ENCODE peak calls at places on chromosomes 16 and 17, in four cellular contexts. U, E, V and X are unnamed samples.

GRCh38 chr16:89473791-89474414 is 16.5 kb downstream of the ANKRD11 start:
- DNase-seq in U (no peak), E (peak; percentile 50), V (no peak), X (no peak)

GRCh38 chr16:48201515-48202201 is 42.4 kb upstream of the LONP2 start:
- DNase-seq in U (no peak), E (no peak), V (no peak), X (peak; percentile 13)

GRCh38 chr16:25691519-25692091 is at the start of gene HS3ST4:
- DNase-seq in U (no peak), E (no peak), V (no peak), X (no peak)

GRCh38 chr17:36034127-36034526 is 16.4 kb upstream of the CCL23 start:
- DNase-seq in U (no peak), E (no peak), V (no peak), X (no peak)

GRCh38 chr17:67902531-67903231 is 77.4 kb downstream of the BPTF start:
- DNase-seq in U (no peak), E (no peak), V (no peak), X (no peak)

GRCh38 chr16:19384656-19385055 is 33.0 kb upstream of the TMC5 start:
- DNase-seq in U (peak; percentile 78), E (peak; percentile 90), V (peak; percentile 69), X (peak; percentile 81)

GRCh38 chr17:76820039-76820438 is 48.2 kb upstream of the MGAT5B start:
- DNase-seq in U (no peak), E (no peak), V (no peak), X (no peak)

GRCh38 chr16:7436306-7436705 is 103.7 kb downstream of the RBFOX1 start:
- DNase-seq in U (no peak), E (no peak), V (no peak), X (no peak)

GRCh38 chr16:19389246-19389645 is 28.4 kb upstream of the TMC5 start:
- DNase-seq in U (no peak), E (peak; percentile 49), V (peak; percentile 84), X (peak; percentile 84)

GRCh38 chr17:62790554-62790953 is 17.6 kb downstream of the MARCHF10 start:
- DNase-seq in U (no peak), E (peak; percentile 96), V (no peak), X (no peak)

DNA sequence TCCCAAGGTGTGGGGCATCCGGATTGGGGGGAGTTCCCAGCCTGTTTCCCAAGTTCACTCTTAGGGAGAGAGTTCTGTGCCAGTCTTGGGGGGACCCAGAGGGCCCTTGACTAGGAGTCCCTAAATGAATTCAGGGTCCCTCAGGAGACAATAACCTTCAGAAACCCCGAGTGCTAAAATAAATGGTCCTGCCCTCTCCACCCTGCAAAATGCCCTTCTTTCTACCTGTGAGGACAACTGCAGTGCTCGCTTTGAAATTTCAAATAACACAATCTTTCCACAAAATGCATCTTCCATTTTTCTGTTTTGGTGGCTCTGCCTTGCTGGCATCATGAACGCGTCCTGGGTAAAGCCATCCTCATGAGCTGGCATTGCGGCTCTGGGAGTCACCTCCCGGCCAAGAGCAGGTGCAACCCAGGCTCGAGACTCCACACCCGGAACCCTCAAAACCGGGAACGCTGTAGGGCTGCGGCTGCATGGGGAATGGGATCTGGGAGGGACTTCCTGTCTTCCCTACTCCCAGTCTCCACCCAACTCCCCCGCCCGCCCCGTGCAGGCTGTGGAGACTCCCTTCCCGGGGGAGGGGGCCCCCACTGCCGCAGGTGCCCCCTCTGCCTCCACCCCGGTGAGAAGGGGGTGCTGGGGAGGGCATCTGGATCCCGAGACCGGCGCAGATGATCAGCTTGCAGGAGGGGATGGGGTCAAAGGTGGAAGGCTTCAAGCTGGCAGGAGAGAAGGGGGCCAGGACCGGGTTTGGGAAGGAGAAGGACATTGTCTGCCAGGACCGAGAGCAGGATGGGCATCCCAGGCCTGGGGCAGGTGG is at the start of gene ZNF205:
- DNase-seq in U (no peak), E (peak; percentile 79), V (peak; percentile 85), X (peak; percentile 85)
- H3K4me3 ChIP-seq in U (peak within 1 kb of the TSS; percentile 99), E (peak within 1 kb of the TSS; percentile 91), V (peak within 1 kb of the TSS; percentile 83), X (peak within 1 kb of the TSS; percentile 85)

DNA sequence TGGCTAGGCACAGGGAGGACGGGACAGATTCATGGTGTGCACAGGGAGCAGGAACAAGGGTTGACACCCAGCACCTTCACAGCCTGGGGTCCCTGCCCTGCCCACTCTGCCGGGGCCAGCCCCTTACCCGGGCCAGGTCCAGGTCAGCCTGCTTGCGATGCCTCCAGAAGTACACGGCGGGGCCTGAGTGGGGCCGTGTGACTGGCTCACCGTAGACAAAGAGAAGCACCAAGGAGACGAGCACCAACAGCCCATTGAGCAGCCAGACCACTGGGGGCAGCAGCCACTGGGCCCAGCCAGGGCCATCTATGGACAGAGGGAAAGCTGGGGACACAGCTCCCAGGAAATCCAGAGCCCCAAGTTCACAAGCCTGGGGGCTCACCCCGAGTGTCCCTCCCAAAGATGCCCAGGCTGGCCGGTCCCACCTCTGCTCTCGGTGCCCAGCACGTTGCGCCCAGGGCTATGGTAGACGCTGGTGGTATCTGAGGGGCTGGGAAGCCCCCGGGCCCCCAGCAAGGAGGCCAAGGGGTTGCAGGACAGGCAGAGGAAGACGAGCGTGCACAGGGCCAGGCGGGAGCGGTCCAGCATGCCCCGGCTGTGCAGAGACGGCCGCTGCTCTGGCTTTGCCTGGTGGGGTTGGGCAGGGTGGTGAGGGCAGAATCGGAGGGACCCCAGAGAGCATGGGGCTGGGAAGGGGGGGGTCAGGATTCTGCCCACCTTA is 19.8 kb downstream of the SREBF1 start:
- DNase-seq in U (no peak), E (no peak), V (no peak), X (no peak)
- H3K27ac ChIP-seq in U (peak overlapping the region; percentile 41), E (no peak overlapping the region), V (peak overlapping the region; percentile 98), X (no peak overlapping the region)

GRCh38 chr17:27598337-27599050 is 32.5 kb upstream of the LGALS9 start:
- DNase-seq in U (no peak), E (no peak), V (no peak), X (no peak)

GRCh38 chr17:27596106-27596505 is 34.9 kb upstream of the LGALS9 start:
- DNase-seq in U (no peak), E (no peak), V (no peak), X (no peak)

GRCh38 chr17:27596571-27597187 is 34.3 kb upstream of the LGALS9 start:
- DNase-seq in U (no peak), E (no peak), V (no peak), X (no peak)

GRCh38 chr17:27597783-27598320 is 33.1 kb upstream of the LGALS9 start:
- DNase-seq in U (no peak), E (no peak), V (no peak), X (no peak)

GRCh38 chr17:27597188-27597580 is 33.8 kb upstream of the LGALS9 start:
- DNase-seq in U (no peak), E (no peak), V (no peak), X (no peak)
- H3K4me1 ChIP-seq in U (peaks cover 16% of the 10 kb centered on the region), E (peaks cover 13% of the 10 kb centered on the region), V (peaks cover 7% of the 10 kb centered on the region), X (peaks cover 6% of the 10 kb centered on the region)

GRCh38 chr17:14125518-14126125 is 56.3 kb downstream of the COX10 start:
- DNase-seq in U (no peak), E (no peak), V (no peak), X (no peak)
- H3K4me3 ChIP-seq in U (no peak overlapping the region), E (no peak overlapping the region), V (no peak overlapping the region), X (no peak overlapping the region)

GRCh38 chr16:2518823-2519710 is 1.1 kb upstream of the AMDHD2 start:
- DNase-seq in U (no peak), E (no peak), V (no peak), X (peak; percentile 62)
- H3K27ac ChIP-seq in U (peak overlapping the region; percentile 0), E (no peak overlapping the region), V (peak overlapping the region; percentile 96), X (peak overlapping the region; percentile 67)

GRCh38 chr17:16464001-16464640 is 27.9 kb downstream of the LRRC75A start:
- DNase-seq in U (no peak), E (no peak), V (no peak), X (no peak)
- H3K4me1 ChIP-seq in U (peaks cover 21% of the 10 kb centered on the region), E (no peaks in the 10 kb centered on the region), V (peaks cover 64% of the 10 kb centered on the region), X (peaks cover 16% of the 10 kb centered on the region)

GRCh38 chr17:43014946-43015519 is 7.2 kb downstream of the VAT1 start:
- DNase-seq in U (no peak), E (no peak), V (no peak), X (no peak)

GRCh38 chr17:43010667-43011308 is 4.2 kb downstream of the IFI35 start:
- DNase-seq in U (peak; percentile 71), E (peak; percentile 83), V (peak; percentile 75), X (peak; percentile 41)

GRCh38 chr17:43014020-43014615 is 7.5 kb downstream of the IFI35 start:
- DNase-seq in U (no peak), E (no peak), V (no peak), X (no peak)

GRCh38 chr17:43013296-43013695 is 6.7 kb downstream of the IFI35 start:
- DNase-seq in U (no peak), E (no peak), V (no peak), X (no peak)

GRCh38 chr17:43011728-43012472 is 5.3 kb downstream of the IFI35 start:
- DNase-seq in U (no peak), E (no peak), V (no peak), X (no peak)
- H3K4me3 ChIP-seq in U (no peak overlapping the region), E (no peak overlapping the region), V (no peak overlapping the region), X (no peak overlapping the region)